ENCODE peak calls at places on chromosomes 2 and 18, in nine cellular contexts. One of them, this sample, is unnamed.

GRCh38 chr2:96415684-96416083 is 80.1 kb downstream of the NCAPH start:
- DNase-seq in mammary epithelial cell: no peak
- DNase-seq in cardiac muscle cell: no peak
- DNase-seq in neural progenitor cell: no peak
- DNase-seq in heart right ventricle: no peak
- DNase-seq in AG04449: no peak
- DNase-seq in pancreas: no peak
- DNase-seq in mucosa of descending colon: no peak
- DNase-seq in fibroblast of villous mesenchyme: no peak
- DNase-seq in this sample: no peak

GRCh38 chr2:239312081-239312501 is 88.7 kb downstream of the HDAC4 start:
- DNase-seq in mammary epithelial cell: no peak
- DNase-seq in cardiac muscle cell: no peak
- DNase-seq in neural progenitor cell: no peak
- DNase-seq in heart right ventricle: peak; percentile 3
- DNase-seq in AG04449: no peak
- DNase-seq in pancreas: peak; percentile 41
- DNase-seq in mucosa of descending colon: no peak
- DNase-seq in fibroblast of villous mesenchyme: no peak
- DNase-seq in this sample: no peak

GRCh38 chr2:20330202-20330601 is 20.4 kb downstream of the PUM2 start:
- DNase-seq in mammary epithelial cell: no peak
- DNase-seq in cardiac muscle cell: no peak
- DNase-seq in neural progenitor cell: no peak
- DNase-seq in heart right ventricle: no peak
- DNase-seq in AG04449: no peak
- DNase-seq in pancreas: no peak
- DNase-seq in mucosa of descending colon: no peak
- DNase-seq in fibroblast of villous mesenchyme: no peak
- DNase-seq in this sample: no peak

GRCh38 chr18:7822435-7823425 is 255.6 kb downstream of the PTPRM start:
- DNase-seq in mammary epithelial cell: no peak
- DNase-seq in cardiac muscle cell: peak; percentile 13
- DNase-seq in neural progenitor cell: peak; percentile 18
- DNase-seq in heart right ventricle: peak; percentile 51
- DNase-seq in AG04449: no peak
- DNase-seq in pancreas: no peak
- DNase-seq in mucosa of descending colon: no peak
- DNase-seq in fibroblast of villous mesenchyme: peak; percentile 14
- DNase-seq in this sample: peak; percentile 76

GRCh38 chr2:177466337-177467195 is 74.0 kb downstream of the AGPS start:
- DNase-seq in mammary epithelial cell: no peak
- DNase-seq in cardiac muscle cell: no peak
- DNase-seq in neural progenitor cell: peak; percentile 55
- DNase-seq in heart right ventricle: no peak
- DNase-seq in AG04449: no peak
- DNase-seq in pancreas: peak; percentile 55
- DNase-seq in mucosa of descending colon: no peak
- DNase-seq in fibroblast of villous mesenchyme: no peak
- DNase-seq in this sample: no peak

GRCh38 chr2:43450617-43451016 is 145.2 kb downstream of the THADA start:
- DNase-seq in mammary epithelial cell: no peak
- DNase-seq in cardiac muscle cell: no peak
- DNase-seq in neural progenitor cell: no peak
- DNase-seq in heart right ventricle: no peak
- DNase-seq in AG04449: no peak
- DNase-seq in pancreas: no peak
- DNase-seq in mucosa of descending colon: no peak
- DNase-seq in fibroblast of villous mesenchyme: no peak
- DNase-seq in this sample: no peak

GRCh38 chr2:86556508-86556907 is 6.7 kb downstream of the CHMP3 start:
- DNase-seq in mammary epithelial cell: no peak
- DNase-seq in cardiac muscle cell: no peak
- DNase-seq in neural progenitor cell: no peak
- DNase-seq in heart right ventricle: no peak
- DNase-seq in AG04449: no peak
- DNase-seq in pancreas: no peak
- DNase-seq in mucosa of descending colon: peak; percentile 44
- DNase-seq in fibroblast of villous mesenchyme: no peak
- DNase-seq in this sample: no peak

GRCh38 chr2:10245661-10246060 is 57.0 kb upstream of the HPCAL1 start:
- DNase-seq in mammary epithelial cell: no peak
- DNase-seq in cardiac muscle cell: no peak
- DNase-seq in neural progenitor cell: no peak
- DNase-seq in heart right ventricle: no peak
- DNase-seq in AG04449: no peak
- DNase-seq in pancreas: peak; percentile 6
- DNase-seq in mucosa of descending colon: no peak
- DNase-seq in fibroblast of villous mesenchyme: no peak
- DNase-seq in this sample: no peak

DNA sequence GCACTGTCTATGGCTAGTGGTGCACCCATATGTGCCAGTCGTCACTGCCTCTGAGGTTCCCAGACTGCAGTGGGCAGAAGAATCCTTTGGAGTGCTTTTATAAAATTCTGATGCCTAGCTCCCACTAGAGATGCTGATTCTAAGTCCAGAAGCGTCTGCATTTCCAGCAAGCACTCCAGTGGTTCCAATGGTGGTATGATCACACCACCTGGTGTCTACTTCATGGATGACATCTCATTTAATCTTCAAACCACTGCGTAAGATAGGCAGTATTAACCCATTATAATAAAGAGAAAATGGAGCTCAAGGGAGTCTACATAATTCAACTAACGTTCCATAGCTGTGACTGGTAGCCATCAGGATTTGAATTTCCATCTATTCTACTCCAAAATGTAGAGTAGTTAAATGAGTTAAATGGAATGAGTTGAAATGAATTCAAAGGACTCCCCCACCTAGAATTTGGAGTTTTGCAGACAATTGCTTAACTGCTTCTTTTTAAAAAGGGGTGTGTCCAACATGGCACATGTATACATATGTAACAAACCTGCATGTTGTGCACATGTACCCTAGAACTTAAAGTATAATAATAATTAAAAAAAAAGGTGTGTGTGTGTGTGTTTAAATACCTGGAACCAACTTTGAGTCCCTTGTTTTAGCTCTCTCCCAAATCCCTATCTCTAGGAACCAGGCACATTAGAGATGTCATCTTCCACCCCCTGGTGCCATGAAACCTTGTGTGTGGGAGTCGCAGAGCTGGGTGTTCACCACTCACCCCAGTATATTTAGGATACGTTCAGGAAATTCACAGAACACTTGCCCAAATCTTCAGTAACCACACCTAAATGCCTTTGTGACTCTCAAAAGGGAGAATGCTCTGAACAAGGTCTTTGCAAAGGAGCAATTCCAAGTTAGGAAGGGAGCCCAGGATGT is 14.1 kb downstream of the LAMA3 start:
- DNase-seq in mammary epithelial cell: peak; percentile 63
- DNase-seq in cardiac muscle cell: peak; percentile 27
- DNase-seq in neural progenitor cell: peak; percentile 49
- DNase-seq in heart right ventricle: peak; percentile 29
- DNase-seq in AG04449: no peak
- DNase-seq in pancreas: no peak
- DNase-seq in mucosa of descending colon: no peak
- DNase-seq in fibroblast of villous mesenchyme: peak; percentile 78
- DNase-seq in this sample: peak; percentile 73
- TF ChIP-seq CTCF in mammary epithelial cell: peak; percentile 54
- TF ChIP-seq CTCF in cardiac muscle cell: peak; percentile 52
- TF ChIP-seq CTCF in neural progenitor cell: peak; percentile 56
- TF ChIP-seq CTCF in heart right ventricle: peak; percentile 57
- TF ChIP-seq CTCF in AG04449: peak; percentile 43
- TF ChIP-seq CTCF in pancreas: no peak
- TF ChIP-seq CTCF in mucosa of descending colon: peak; percentile 26
- TF ChIP-seq CTCF in fibroblast of villous mesenchyme: peak; percentile 66
- TF ChIP-seq CTCF in this sample: peak; percentile 51

GRCh38 chr18:41391616-41392610 is 563.1 kb upstream of the PIK3C3 start:
- DNase-seq in mammary epithelial cell: peak; percentile 34
- DNase-seq in cardiac muscle cell: peak; percentile 87
- DNase-seq in neural progenitor cell: peak; percentile 85
- DNase-seq in heart right ventricle: peak; percentile 12
- DNase-seq in AG04449: no peak
- DNase-seq in pancreas: peak; percentile 28
- DNase-seq in mucosa of descending colon: no peak
- DNase-seq in fibroblast of villous mesenchyme: peak; percentile 28
- DNase-seq in this sample: peak; percentile 75
- H3K4me3 ChIP-seq in mammary epithelial cell: peak overlapping the region; percentile 61
- H3K4me3 ChIP-seq in cardiac muscle cell: no peak overlapping the region
- H3K4me3 ChIP-seq in neural progenitor cell: peak overlapping the region; percentile 11
- H3K4me3 ChIP-seq in heart right ventricle: peak overlapping the region; percentile 24
- H3K4me3 ChIP-seq in AG04449: peak overlapping the region; percentile 50
- H3K4me3 ChIP-seq in pancreas: no peak overlapping the region
- H3K4me3 ChIP-seq in mucosa of descending colon: no peak overlapping the region
- H3K4me3 ChIP-seq in fibroblast of villous mesenchyme: peak overlapping the region; percentile 13
- H3K4me3 ChIP-seq in this sample: peak overlapping the region; percentile 47

DNA sequence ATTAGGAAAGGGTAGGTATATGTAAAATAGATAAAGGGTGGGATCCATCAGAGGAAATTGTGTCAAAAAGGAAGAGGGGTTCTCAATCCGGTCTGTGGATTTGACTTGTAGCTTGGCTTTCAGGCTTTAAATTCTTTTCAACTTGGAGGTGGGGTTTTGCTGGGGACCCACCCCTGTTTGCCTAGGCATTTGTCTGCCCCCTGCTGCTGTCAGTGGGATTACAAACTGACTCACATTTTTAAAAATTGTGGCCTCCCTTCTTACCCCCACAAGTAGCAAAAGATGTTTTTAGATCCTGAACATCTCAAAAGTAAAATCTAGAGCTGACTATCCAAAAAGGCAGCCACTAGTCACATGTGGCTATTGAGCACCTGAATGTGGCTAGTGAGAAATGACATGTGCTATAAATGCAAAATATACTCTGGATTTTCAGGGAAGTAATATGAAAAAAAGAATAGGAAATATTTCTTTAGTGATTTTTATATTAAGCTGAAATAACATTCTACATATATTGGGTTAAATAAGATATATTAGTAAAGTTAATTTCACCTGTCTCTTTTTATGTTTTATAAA is 178.9 kb downstream of the GFPT1 start:
- DNase-seq in mammary epithelial cell: no peak
- DNase-seq in cardiac muscle cell: no peak
- DNase-seq in neural progenitor cell: no peak
- DNase-seq in heart right ventricle: no peak
- DNase-seq in AG04449: no peak
- DNase-seq in pancreas: no peak
- DNase-seq in mucosa of descending colon: no peak
- DNase-seq in fibroblast of villous mesenchyme: no peak
- DNase-seq in this sample: no peak
- TF ChIP-seq CTCF in mammary epithelial cell: no peak
- TF ChIP-seq CTCF in cardiac muscle cell: peak; percentile 27
- TF ChIP-seq CTCF in neural progenitor cell: peak; percentile 21
- TF ChIP-seq CTCF in heart right ventricle: peak; percentile 15
- TF ChIP-seq CTCF in AG04449: no peak
- TF ChIP-seq CTCF in pancreas: no peak
- TF ChIP-seq CTCF in mucosa of descending colon: no peak
- TF ChIP-seq CTCF in fibroblast of villous mesenchyme: peak; percentile 30
- TF ChIP-seq CTCF in this sample: peak; percentile 26

GRCh38 chr2:162233197-162233596 is 10.0 kb downstream of the FAP start:
- DNase-seq in mammary epithelial cell: peak; percentile 66
- DNase-seq in cardiac muscle cell: no peak
- DNase-seq in neural progenitor cell: no peak
- DNase-seq in heart right ventricle: no peak
- DNase-seq in AG04449: peak; percentile 46
- DNase-seq in pancreas: no peak
- DNase-seq in mucosa of descending colon: no peak
- DNase-seq in fibroblast of villous mesenchyme: peak; percentile 87
- DNase-seq in this sample: no peak
- H3K4me3 ChIP-seq in mammary epithelial cell: no peak overlapping the region
- H3K4me3 ChIP-seq in cardiac muscle cell: no peak overlapping the region
- H3K4me3 ChIP-seq in neural progenitor cell: no peak overlapping the region
- H3K4me3 ChIP-seq in heart right ventricle: no peak overlapping the region
- H3K4me3 ChIP-seq in AG04449: no peak overlapping the region
- H3K4me3 ChIP-seq in pancreas: no peak overlapping the region
- H3K4me3 ChIP-seq in mucosa of descending colon: no peak overlapping the region
- H3K4me3 ChIP-seq in fibroblast of villous mesenchyme: no peak overlapping the region
- H3K4me3 ChIP-seq in this sample: no peak overlapping the region

GRCh38 chr2:75241696-75242095 is 42.4 kb upstream of the TACR1 start:
- DNase-seq in mammary epithelial cell: peak; percentile 5
- DNase-seq in cardiac muscle cell: no peak
- DNase-seq in neural progenitor cell: no peak
- DNase-seq in heart right ventricle: no peak
- DNase-seq in AG04449: no peak
- DNase-seq in pancreas: no peak
- DNase-seq in mucosa of descending colon: no peak
- DNase-seq in fibroblast of villous mesenchyme: peak; percentile 33
- DNase-seq in this sample: peak; percentile 7
- TF ChIP-seq CTCF in mammary epithelial cell: peak; percentile 26
- TF ChIP-seq CTCF in cardiac muscle cell: peak; percentile 25
- TF ChIP-seq CTCF in neural progenitor cell: peak; percentile 49
- TF ChIP-seq CTCF in heart right ventricle: peak; percentile 8
- TF ChIP-seq CTCF in AG04449: no peak
- TF ChIP-seq CTCF in pancreas: no peak
- TF ChIP-seq CTCF in mucosa of descending colon: no peak
- TF ChIP-seq CTCF in fibroblast of villous mesenchyme: peak; percentile 40
- TF ChIP-seq CTCF in this sample: peak; percentile 34